ENCODE peak calls at places on chromosome 3, in seven cellular contexts. K, D, J, E, S, R and P are unnamed samples. For H3K27me3, the result is how much of the 10 kb centered on the place peaks cover.

GRCh38 chr3:106518516-106518915 is 649.7 kb upstream of the CBLB start:
- DNase-seq in E (no peak), R (no peak), J (peak), D (no peak), K (no peak), S (no peak), P (no peak)

GRCh38 chr3:66098436-66098835 is 59.7 kb upstream of the MAGI1 start:
- DNase-seq in J (peak), S (no peak), D (no peak), R (no peak), E (no peak), K (no peak), P (no peak)

GRCh38 chr3:373193-373784 is 176.7 kb downstream of the CHL1 start:
- DNase-seq in R (no peak), K (no peak), E (no peak), J (no peak), D (no peak), S (no peak), P (no peak)

GRCh38 chr3:169760479-169760878 is 4.4 kb downstream of the TERC start:
- DNase-seq in D (no peak), S (no peak), E (no peak), J (peak), R (no peak), K (no peak), P (no peak)

GRCh38 chr3:126476166-126476975 is 680 bp upstream of the ZXDC start:
- DNase-seq in J (peak), S (no peak), D (no peak), R (peak), E (peak), K (peak), P (peak)

GRCh38 chr3:169528289-169528688 is 135.2 kb downstream of the MECOM start:
- DNase-seq in S (no peak), D (no peak), E (no peak), K (no peak), R (no peak), J (peak), P (no peak)

GRCh38 chr3:175988401-175988800 is 1129.3 kb downstream of the NAALADL2 start:
- DNase-seq in R (no peak), S (no peak), D (no peak), E (no peak), J (no peak), K (no peak), P (no peak)

GRCh38 chr3:36741285-36741684 is 23.1 kb downstream of the DCLK3 start:
- DNase-seq in E (no peak), D (no peak), R (no peak), S (peak), K (no peak), J (peak), P (no peak)

DNA sequence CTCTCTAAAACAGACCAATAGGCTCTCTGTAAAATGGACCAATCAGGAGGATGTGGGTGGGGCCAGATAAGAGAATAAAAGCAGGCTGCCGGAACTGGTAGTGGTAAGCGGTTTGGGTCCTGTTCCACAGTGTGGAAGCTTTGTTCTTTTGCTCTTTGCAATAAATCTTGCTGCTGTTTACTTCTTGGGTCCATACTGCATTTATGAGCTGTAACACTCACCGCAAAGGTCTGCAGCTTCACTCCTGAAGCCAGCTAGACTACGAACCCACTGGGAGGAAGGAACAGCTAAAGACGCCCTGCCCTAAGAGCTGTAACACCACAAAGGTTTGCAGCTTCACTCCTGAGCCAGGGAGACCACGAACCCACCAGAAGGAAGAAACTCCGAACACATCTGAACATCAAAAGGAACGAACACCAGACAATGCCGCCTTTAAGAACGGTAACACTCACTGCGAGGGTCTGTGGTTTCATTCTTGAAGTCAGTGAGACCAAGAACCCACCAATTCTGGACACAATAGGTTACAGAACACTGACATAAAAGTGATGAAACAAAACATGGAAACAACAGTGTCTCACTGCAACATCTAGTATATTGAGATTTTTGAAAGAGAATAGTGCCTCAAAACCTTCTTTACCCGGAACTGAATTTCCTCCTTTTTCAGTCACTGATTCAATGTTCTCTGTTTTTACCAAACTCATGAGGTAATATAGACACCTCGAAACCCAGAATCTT is 28.8 kb upstream of the PLSCR2 start:
- DNase-seq in D (no peak), S (no peak), R (no peak), E (no peak), J (no peak), K (no peak), P (no peak)
- H3K4me3 ChIP-seq in D (no peak), S (no peak), R (no peak), E (no peak), J (no peak), K (no peak), P (no peak)

DNA sequence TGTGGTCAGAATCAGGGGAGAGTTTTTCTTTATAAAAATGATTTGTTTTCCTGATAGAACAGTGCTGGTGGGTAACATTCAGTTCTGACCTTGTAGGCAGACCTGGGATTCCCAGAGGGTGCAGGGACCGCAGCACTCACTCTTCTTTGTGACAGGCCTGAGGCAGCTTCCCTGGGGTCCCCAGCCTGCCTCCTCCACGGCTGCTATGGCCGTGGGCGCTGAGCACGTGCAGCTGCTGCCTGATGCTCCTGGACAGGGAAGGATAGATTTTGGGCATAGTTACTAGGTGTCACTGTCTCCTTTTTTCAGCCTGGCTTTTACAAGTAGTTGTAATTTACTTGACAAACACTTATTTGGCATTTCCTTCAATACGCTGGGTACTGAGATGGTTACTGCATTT is 39.1 kb downstream of the CACNA1D start:
- DNase-seq in R (no peak), J (no peak), K (no peak), E (no peak), D (no peak), S (no peak), P (no peak)
- H3K27me3 ChIP-seq in R (under half), J (under half), K (under half), E (under half), D (under half), S (under half), P (under half)

GRCh38 chr3:98967758-98968157 is 66.3 kb upstream of the DCBLD2 start:
- DNase-seq in S (no peak), R (no peak), D (no peak), K (no peak), E (no peak), J (no peak), P (no peak)

GRCh38 chr3:98968347-98968746 is 66.9 kb upstream of the DCBLD2 start:
- DNase-seq in K (no peak), J (no peak), S (no peak), E (no peak), D (no peak), R (no peak), P (no peak)

GRCh38 chr3:98969295-98969694 is 67.8 kb upstream of the DCBLD2 start:
- DNase-seq in S (no peak), J (no peak), R (no peak), K (no peak), D (no peak), E (no peak), P (no peak)

GRCh38 chr3:98966862-98967554 is 65.5 kb upstream of the DCBLD2 start:
- DNase-seq in S (no peak), D (no peak), K (no peak), E (no peak), J (no peak), R (no peak), P (no peak)

GRCh38 chr3:98968824-98969223 is 67.3 kb upstream of the DCBLD2 start:
- DNase-seq in D (no peak), E (no peak), K (no peak), R (no peak), J (no peak), S (no peak), P (no peak)
- H3K4me3 ChIP-seq in D (no peak), E (no peak), K (no peak), R (no peak), J (no peak), S (no peak), P (no peak)

DNA sequence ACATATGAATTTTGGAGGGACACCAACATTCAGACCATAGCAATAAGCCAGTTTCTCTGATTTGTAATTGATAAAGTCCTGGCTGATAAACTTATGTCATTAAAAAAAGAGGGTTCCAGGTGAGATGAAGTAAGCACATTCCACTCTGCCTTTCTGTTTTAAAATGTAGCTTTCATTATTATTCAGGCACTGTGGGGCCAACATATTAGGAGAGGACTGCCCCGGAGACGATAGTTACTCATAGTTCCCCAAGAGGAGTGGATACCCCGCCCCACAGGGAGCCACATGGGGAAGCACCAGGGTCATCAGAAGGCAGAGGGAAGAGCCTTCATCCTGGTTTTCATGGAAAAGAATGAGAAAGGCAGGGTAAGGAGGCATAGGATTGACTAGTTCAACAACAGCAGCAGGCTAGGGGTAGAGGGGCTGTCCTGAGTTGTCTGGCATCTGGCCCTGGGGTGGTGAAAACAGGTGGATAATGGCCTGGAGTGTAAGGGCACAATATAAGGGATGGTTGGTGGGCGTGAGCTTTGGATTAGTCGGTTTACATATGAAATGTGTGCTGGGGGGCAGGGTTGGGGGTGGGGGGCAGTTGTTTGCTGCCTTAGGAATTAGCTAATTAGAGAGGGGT is 78.7 kb upstream of the PROK2 start:
- DNase-seq in J (no peak), R (no peak), E (no peak), S (no peak), K (no peak), D (no peak), P (no peak)
- H3K27me3 ChIP-seq in J (under half), R (under half), E (under half), S (under half), K (under half), D (under half), P (under half)